ENCODE peak calls at places on chromosomes 1 and 21, in five cellular contexts. H, X, V, B and L are unnamed samples.

GRCh38 chr1:150548632-150549495 is at the start of gene ADAMTSL4:
- DNase-seq in H (no peak), X (peak), V (peak), B (peak), L (peak)

GRCh38 chr21:17911628-17912027 is 92.5 kb upstream of the C21orf91 start:
- DNase-seq in H (no peak), X (no peak), V (peak), B (no peak), L (peak)

GRCh38 chr1:218030846-218031245 is 254.2 kb upstream of the RRP15 start:
- DNase-seq in H (no peak), X (no peak), V (no peak), B (no peak), L (peak)

GRCh38 chr21:39125752-39126485 is 57.3 kb downstream of the PSMG1 start:
- DNase-seq in H (no peak), X (peak), V (peak), B (peak), L (peak)

GRCh38 chr1:29798699-29799566 is 562.6 kb downstream of the PTPRU start:
- DNase-seq in H (no peak), X (no peak), V (no peak), B (no peak), L (no peak)

GRCh38 chr1:32742956-32743355 is 40.4 kb upstream of the SYNC start:
- DNase-seq in H (no peak), X (no peak), V (no peak), B (no peak), L (no peak)

GRCh38 chr21:30718239-30718909 is at the start of gene KRTAP21-3:
- DNase-seq in H (no peak), X (no peak), V (peak), B (no peak), L (no peak)

GRCh38 chr1:107942829-107943228 is 22.2 kb downstream of the VAV3 start:
- DNase-seq in H (no peak), X (no peak), V (no peak), B (no peak), L (no peak)

GRCh38 chr21:37914211-37914900 is 1.9 kb downstream of the KCNJ6 start:
- DNase-seq in H (no peak), X (peak), V (peak), B (peak), L (peak)

GRCh38 chr1:31426249-31426922 is 13.4 kb downstream of the SERINC2 start:
- DNase-seq in H (no peak), X (no peak), V (no peak), B (peak), L (no peak)

GRCh38 chr1:116910379-116911165 is 856 bp downstream of the PTGFRN start:
- DNase-seq in H (no peak), X (peak), V (peak), B (no peak), L (peak)

GRCh38 chr1:241593186-241593585 is 47.0 kb downstream of the CHML start:
- DNase-seq in H (no peak), X (no peak), V (peak), B (no peak), L (peak)

GRCh38 chr1:149884433-149885363 is 14.7 kb upstream of the BOLA1 start:
- DNase-seq in H (no peak), X (peak), V (peak), B (peak), L (peak)

GRCh38 chr1:201269241-201269640 is 14.1 kb upstream of the PKP1 start:
- DNase-seq in H (no peak), X (no peak), V (no peak), B (no peak), L (no peak)

GRCh38 chr1:243287128-243287470 is 31.3 kb downstream of the SDCCAG8 start:
- DNase-seq in H (no peak), X (peak), V (peak), B (no peak), L (no peak)

GRCh38 chr1:207869859-207870258 is 41.1 kb downstream of the CD34 start:
- DNase-seq in H (no peak), X (no peak), V (no peak), B (no peak), L (no peak)

GRCh38 chr1:7984826-7985225 is 23.3 kb downstream of the PARK7 start:
- DNase-seq in H (no peak), X (no peak), V (no peak), B (no peak), L (no peak)

GRCh38 chr21:26115899-26116298 is 54.7 kb downstream of the APP start:
- DNase-seq in H (no peak), X (peak), V (peak), B (no peak), L (peak)

GRCh38 chr21:41681939-41682718 is 84.7 kb downstream of the RIPK4 start:
- DNase-seq in H (no peak), X (no peak), V (no peak), B (no peak), L (no peak)

DNA sequence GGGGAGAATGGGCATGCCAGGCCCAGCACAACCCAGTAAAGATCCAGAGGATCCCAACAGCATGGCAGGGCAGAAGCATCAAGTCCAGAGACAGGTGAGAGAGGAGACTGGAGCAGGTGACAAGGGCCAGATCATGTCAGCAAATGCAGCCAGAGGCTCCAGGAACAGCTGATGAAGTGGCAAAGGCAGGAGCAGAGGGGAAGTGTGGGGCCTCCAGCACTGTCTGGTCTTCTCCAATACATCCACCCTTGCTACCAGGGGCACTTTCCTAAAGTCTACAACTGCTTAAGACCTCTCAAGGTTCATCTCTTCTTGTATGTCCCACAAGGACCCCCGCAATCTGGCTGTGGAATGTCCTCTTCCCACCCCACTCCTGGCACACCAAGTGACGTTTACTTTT is 17.4 kb downstream of the FAM163A start:
- DNase-seq in H (no peak), X (no peak), V (no peak), B (no peak), L (no peak)
- H3K4me3 ChIP-seq in H (no peak), X (no peak), V (no peak), B (no peak), L (no peak)

GRCh38 chr1:167499657-167500056 is 18.7 kb downstream of the CD247 start:
- DNase-seq in H (no peak), X (no peak), V (no peak), B (peak), L (no peak)
- H3K9ac ChIP-seq in H (no peak), X (no peak), V (no peak), B (peak), L (no peak)

GRCh38 chr1:1165900-1166421 is 7.7 kb upstream of the TTLL10 start:
- DNase-seq in H (no peak), X (no peak), V (no peak), B (no peak), L (no peak)
- H3K4me3 ChIP-seq in H (no peak), X (no peak), V (no peak), B (no peak), L (no peak)

DNA sequence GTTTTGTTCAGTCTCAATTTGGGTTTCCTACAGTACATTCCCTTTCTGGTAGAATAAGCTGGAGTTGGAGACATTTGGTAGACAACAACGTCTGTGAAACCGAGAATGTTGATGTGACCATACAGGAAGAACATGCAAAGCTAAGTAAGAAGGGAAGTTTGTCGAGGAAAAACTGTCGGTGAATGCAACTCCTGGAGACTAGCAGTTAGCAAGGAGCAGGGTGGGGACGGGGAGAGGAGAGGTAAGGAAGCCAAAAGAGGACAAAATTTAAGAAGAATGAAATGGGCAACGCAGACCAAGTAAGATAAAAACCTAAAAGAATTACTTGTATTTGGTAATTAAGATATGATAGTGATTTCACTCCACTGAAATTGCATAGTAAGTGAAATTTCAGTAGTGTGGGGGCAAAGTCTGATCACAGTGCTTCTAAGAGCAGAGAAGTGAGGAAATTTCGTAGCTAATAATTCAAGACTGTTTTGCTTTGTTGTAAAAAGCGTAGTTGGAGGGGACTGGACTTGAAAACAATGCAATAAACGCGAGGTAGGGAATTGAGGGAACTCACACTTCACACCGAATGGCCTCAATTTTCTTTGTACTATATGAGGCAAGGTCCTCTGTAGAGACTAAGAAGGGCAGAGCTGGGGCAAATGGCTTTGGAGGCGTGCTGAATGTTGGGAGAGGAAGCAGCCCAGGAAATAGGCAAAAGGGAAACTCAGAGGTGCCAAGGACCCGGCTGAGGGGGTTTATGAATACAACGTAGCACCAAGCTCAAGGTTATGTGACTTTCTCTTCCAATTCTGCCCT is 768 bp upstream of the GIPC2 start:
- DNase-seq in H (no peak), X (no peak), V (no peak), B (no peak), L (no peak)
- H3K9ac ChIP-seq in H (no peak), X (peak), V (no peak), B (peak), L (peak)

GRCh38 chr1:93016171-93016570 is 54.9 kb upstream of the DIPK1A start:
- DNase-seq in H (no peak), X (peak), V (peak), B (no peak), L (no peak)

GRCh38 chr1:93022580-93022979 is 56.5 kb upstream of the MTF2 start:
- DNase-seq in H (no peak), X (no peak), V (no peak), B (no peak), L (no peak)

GRCh38 chr1:93025572-93025971 is 53.5 kb upstream of the MTF2 start:
- DNase-seq in H (no peak), X (peak), V (peak), B (no peak), L (no peak)

DNA sequence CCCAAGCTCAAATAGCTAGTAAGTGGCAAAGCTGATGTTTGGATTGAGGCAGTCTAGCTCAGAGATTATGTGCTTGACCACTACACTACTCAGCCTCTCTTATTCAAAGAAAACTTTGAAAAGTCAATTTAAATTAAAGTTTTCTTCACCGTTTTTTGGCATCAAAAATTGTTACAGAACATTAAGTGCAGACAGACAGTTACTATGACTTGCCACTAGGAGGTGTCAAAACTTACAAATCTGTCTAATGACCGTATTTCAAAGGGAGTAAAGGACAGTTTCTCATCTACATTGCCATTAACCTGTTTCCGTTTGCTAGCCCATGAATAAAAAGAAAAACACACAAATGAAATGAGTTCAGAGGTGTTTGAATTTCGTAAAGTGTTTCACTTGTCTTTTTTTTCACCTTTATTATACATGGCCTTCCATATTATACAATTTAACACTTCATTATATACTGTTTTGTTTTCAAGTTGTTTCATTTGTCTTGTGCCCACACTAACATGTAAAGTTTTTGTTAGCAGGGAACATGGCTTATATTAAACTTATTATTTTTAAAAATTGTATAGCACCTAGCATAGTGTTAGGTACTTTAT is 57.4 kb upstream of the MTF2 start:
- DNase-seq in H (no peak), X (peak), V (peak), B (peak), L (peak)
- H3K4me3 ChIP-seq in H (no peak), X (no peak), V (no peak), B (no peak), L (no peak)